ENCODE peak calls at places on chromosomes 13 and 19, in ten cellular contexts. One of them, this sample, is unnamed.

GRCh38 chr19:2641332-2641698 is 61.2 kb downstream of the GNG7 start:
- DNase-seq in iPS DF 6.9: no peak
- DNase-seq in uterus: no peak
- DNase-seq in ovary: no peak
- DNase-seq in naive thymus-derived CD4-positive, alpha-beta T cell: no peak
- DNase-seq in adrenal gland: no peak
- DNase-seq in PC-3: no peak
- DNase-seq in GM23338: no peak
- DNase-seq in transverse colon: no peak
- DNase-seq in astrocyte: no peak
- DNase-seq in this sample: no peak

GRCh38 chr19:22784051-22784450 is at the start of gene ZNF99:
- DNase-seq in uterus: peak; percentile 50
- DNase-seq in transverse colon: no peak
- DNase-seq in adrenal gland: peak; percentile 23
- DNase-seq in PC-3: no peak
- DNase-seq in ovary: peak; percentile 42
- DNase-seq in iPS DF 6.9: no peak
- DNase-seq in naive thymus-derived CD4-positive, alpha-beta T cell: no peak
- DNase-seq in astrocyte: no peak
- DNase-seq in GM23338: no peak
- DNase-seq in this sample: peak; percentile 68

GRCh38 chr19:17703823-17704463 is 15.3 kb upstream of the MAP1S start:
- DNase-seq in ovary: no peak
- DNase-seq in naive thymus-derived CD4-positive, alpha-beta T cell: peak; percentile 66
- DNase-seq in adrenal gland: peak; percentile 50
- DNase-seq in iPS DF 6.9: no peak
- DNase-seq in PC-3: peak; percentile 52
- DNase-seq in GM23338: peak; percentile 92
- DNase-seq in transverse colon: peak; percentile 67
- DNase-seq in astrocyte: peak; percentile 23
- DNase-seq in uterus: no peak
- DNase-seq in this sample: no peak

GRCh38 chr13:46679369-46680180 is 117.4 kb downstream of the ESD start:
- DNase-seq in transverse colon: peak; percentile 42
- DNase-seq in PC-3: no peak
- DNase-seq in GM23338: no peak
- DNase-seq in naive thymus-derived CD4-positive, alpha-beta T cell: peak; percentile 48
- DNase-seq in iPS DF 6.9: no peak
- DNase-seq in adrenal gland: no peak
- DNase-seq in uterus: peak; percentile 72
- DNase-seq in ovary: peak; percentile 50
- DNase-seq in astrocyte: no peak
- DNase-seq in this sample: no peak

GRCh38 chr19:41785653-41786052 is 10.7 kb upstream of the CEACAM3 start:
- DNase-seq in uterus: no peak
- DNase-seq in PC-3: peak; percentile 83
- DNase-seq in astrocyte: peak; percentile 48
- DNase-seq in iPS DF 6.9: peak; percentile 93
- DNase-seq in transverse colon: peak; percentile 80
- DNase-seq in naive thymus-derived CD4-positive, alpha-beta T cell: peak; percentile 79
- DNase-seq in adrenal gland: peak; percentile 21
- DNase-seq in GM23338: peak; percentile 93
- DNase-seq in ovary: no peak
- DNase-seq in this sample: peak; percentile 18

GRCh38 chr19:19214892-19215291 is 3.1 kb downstream of the NCAN start:
- DNase-seq in PC-3: peak; percentile 42
- DNase-seq in uterus: no peak
- DNase-seq in GM23338: peak; percentile 85
- DNase-seq in naive thymus-derived CD4-positive, alpha-beta T cell: no peak
- DNase-seq in iPS DF 6.9: no peak
- DNase-seq in ovary: peak; percentile 68
- DNase-seq in adrenal gland: no peak
- DNase-seq in transverse colon: no peak
- DNase-seq in astrocyte: peak; percentile 25
- DNase-seq in this sample: peak; percentile 31

GRCh38 chr19:46670874-46671273 is 9.9 kb upstream of the DACT3 start:
- DNase-seq in transverse colon: no peak
- DNase-seq in adrenal gland: no peak
- DNase-seq in naive thymus-derived CD4-positive, alpha-beta T cell: no peak
- DNase-seq in PC-3: peak; percentile 5
- DNase-seq in ovary: no peak
- DNase-seq in GM23338: no peak
- DNase-seq in uterus: no peak
- DNase-seq in iPS DF 6.9: no peak
- DNase-seq in astrocyte: peak; percentile 39
- DNase-seq in this sample: no peak

GRCh38 chr19:19558055-19558454 is 20.0 kb downstream of the CILP2 start:
- DNase-seq in ovary: no peak
- DNase-seq in PC-3: no peak
- DNase-seq in naive thymus-derived CD4-positive, alpha-beta T cell: no peak
- DNase-seq in GM23338: no peak
- DNase-seq in iPS DF 6.9: no peak
- DNase-seq in adrenal gland: no peak
- DNase-seq in transverse colon: no peak
- DNase-seq in uterus: no peak
- DNase-seq in astrocyte: no peak
- DNase-seq in this sample: no peak

GRCh38 chr13:110520431-110521295 is 40.9 kb downstream of the RAB20 start:
- DNase-seq in PC-3: no peak
- DNase-seq in ovary: peak; percentile 65
- DNase-seq in uterus: peak; percentile 65
- DNase-seq in transverse colon: peak; percentile 88
- DNase-seq in astrocyte: peak; percentile 55
- DNase-seq in naive thymus-derived CD4-positive, alpha-beta T cell: no peak
- DNase-seq in iPS DF 6.9: no peak
- DNase-seq in adrenal gland: peak; percentile 92
- DNase-seq in GM23338: no peak
- DNase-seq in this sample: peak; percentile 75

GRCh38 chr19:33274663-33275558 is 27.4 kb downstream of the CEBPA start:
- DNase-seq in PC-3: no peak
- DNase-seq in uterus: no peak
- DNase-seq in iPS DF 6.9: no peak
- DNase-seq in adrenal gland: no peak
- DNase-seq in astrocyte: no peak
- DNase-seq in GM23338: no peak
- DNase-seq in naive thymus-derived CD4-positive, alpha-beta T cell: no peak
- DNase-seq in ovary: no peak
- DNase-seq in transverse colon: no peak
- DNase-seq in this sample: no peak
- H3K4me3 ChIP-seq in PC-3: no peak overlapping the region
- H3K4me3 ChIP-seq in uterus: no peak overlapping the region
- H3K4me3 ChIP-seq in iPS DF 6.9: no peak overlapping the region
- H3K4me3 ChIP-seq in adrenal gland: no peak overlapping the region
- H3K4me3 ChIP-seq in astrocyte: no peak overlapping the region
- H3K4me3 ChIP-seq in GM23338: no peak overlapping the region
- H3K4me3 ChIP-seq in naive thymus-derived CD4-positive, alpha-beta T cell: no peak overlapping the region
- H3K4me3 ChIP-seq in ovary: no peak overlapping the region
- H3K4me3 ChIP-seq in transverse colon: no peak overlapping the region
- H3K4me3 ChIP-seq in this sample: no peak overlapping the region

DNA sequence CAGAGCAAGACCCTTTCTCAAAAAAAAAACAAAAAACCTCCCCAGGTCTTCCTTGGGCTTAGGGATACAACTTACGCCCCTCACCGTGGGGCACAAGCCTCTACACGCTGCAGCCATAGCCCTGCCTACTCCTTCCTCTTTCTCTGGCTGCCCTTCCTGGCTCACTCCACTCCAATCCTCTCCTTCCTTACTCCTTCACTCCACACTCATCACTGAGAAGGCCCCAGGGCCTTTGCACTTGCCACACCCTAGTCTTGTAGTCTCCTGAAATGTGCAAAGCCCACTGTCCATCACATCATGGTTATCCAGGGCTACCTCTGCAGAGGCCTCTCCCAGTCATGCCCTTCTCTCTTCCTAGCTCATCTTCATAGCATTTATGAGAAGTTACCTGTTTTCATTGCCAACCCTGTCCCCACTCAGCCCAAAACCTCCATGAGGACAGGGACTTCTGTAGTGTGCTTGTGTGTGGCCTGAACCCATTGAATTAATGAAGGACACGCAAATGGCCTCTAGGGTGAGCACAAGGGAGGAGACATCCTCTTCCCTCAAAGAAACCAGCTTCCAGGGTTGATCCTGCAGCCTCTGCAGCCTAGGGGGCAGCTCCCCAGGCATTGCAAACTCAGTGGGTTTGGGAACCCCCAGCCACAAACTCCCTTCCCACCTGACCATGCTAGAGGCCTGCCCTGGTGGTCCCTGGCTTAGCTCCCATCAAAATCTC is 7.9 kb upstream of the HSH2D start:
- DNase-seq in adrenal gland: no peak
- DNase-seq in astrocyte: no peak
- DNase-seq in naive thymus-derived CD4-positive, alpha-beta T cell: no peak
- DNase-seq in PC-3: no peak
- DNase-seq in GM23338: no peak
- DNase-seq in iPS DF 6.9: no peak
- DNase-seq in uterus: no peak
- DNase-seq in ovary: no peak
- DNase-seq in transverse colon: no peak
- DNase-seq in this sample: no peak
- H3K4me1 ChIP-seq in adrenal gland: peaks cover 6% of the 10 kb centered on the region
- H3K4me1 ChIP-seq in astrocyte: no peaks in the 10 kb centered on the region
- H3K4me1 ChIP-seq in naive thymus-derived CD4-positive, alpha-beta T cell: no peaks in the 10 kb centered on the region
- H3K4me1 ChIP-seq in PC-3: no peaks in the 10 kb centered on the region
- H3K4me1 ChIP-seq in GM23338: no peaks in the 10 kb centered on the region
- H3K4me1 ChIP-seq in iPS DF 6.9: no peaks in the 10 kb centered on the region
- H3K4me1 ChIP-seq in uterus: no peaks in the 10 kb centered on the region
- H3K4me1 ChIP-seq in ovary: peaks cover 2% of the 10 kb centered on the region
- H3K4me1 ChIP-seq in transverse colon: no peaks in the 10 kb centered on the region
- H3K4me1 ChIP-seq in this sample: peaks cover 17% of the 10 kb centered on the region

DNA sequence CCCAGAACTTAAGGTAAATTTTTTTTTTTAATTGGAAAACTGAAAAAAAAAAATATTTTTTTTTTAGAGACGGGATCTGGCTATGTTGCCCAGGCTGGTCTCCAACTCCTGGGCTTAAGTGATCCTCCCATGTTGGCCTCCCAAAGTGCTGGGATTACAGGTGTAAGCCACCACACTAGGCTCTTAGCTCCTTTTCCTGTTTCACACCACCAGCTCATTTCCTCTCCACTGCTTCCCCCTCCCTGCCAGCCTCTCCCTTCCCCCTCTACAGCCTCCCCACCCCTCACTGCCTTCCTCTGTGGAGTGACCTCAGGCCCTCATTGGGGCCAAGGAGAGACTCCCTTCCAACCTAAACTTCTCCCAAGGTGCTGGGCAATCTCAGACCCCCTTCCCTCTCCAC is 4.2 kb upstream of the GIPR start:
- DNase-seq in naive thymus-derived CD4-positive, alpha-beta T cell: no peak
- DNase-seq in GM23338: no peak
- DNase-seq in astrocyte: no peak
- DNase-seq in iPS DF 6.9: no peak
- DNase-seq in uterus: no peak
- DNase-seq in transverse colon: no peak
- DNase-seq in adrenal gland: no peak
- DNase-seq in PC-3: no peak
- DNase-seq in ovary: no peak
- DNase-seq in this sample: no peak
- H3K4me3 ChIP-seq in naive thymus-derived CD4-positive, alpha-beta T cell: no peak overlapping the region
- H3K4me3 ChIP-seq in GM23338: no peak overlapping the region
- H3K4me3 ChIP-seq in astrocyte: no peak overlapping the region
- H3K4me3 ChIP-seq in iPS DF 6.9: no peak overlapping the region
- H3K4me3 ChIP-seq in uterus: no peak overlapping the region
- H3K4me3 ChIP-seq in transverse colon: no peak overlapping the region
- H3K4me3 ChIP-seq in adrenal gland: no peak overlapping the region
- H3K4me3 ChIP-seq in PC-3: no peak overlapping the region
- H3K4me3 ChIP-seq in ovary: no peak overlapping the region
- H3K4me3 ChIP-seq in this sample: no peak overlapping the region

GRCh38 chr19:5961969-5962945 is 15.7 kb downstream of the RANBP3 start:
- DNase-seq in GM23338: no peak
- DNase-seq in PC-3: peak; percentile 74
- DNase-seq in ovary: no peak
- DNase-seq in uterus: no peak
- DNase-seq in transverse colon: peak; percentile 75
- DNase-seq in naive thymus-derived CD4-positive, alpha-beta T cell: peak; percentile 88
- DNase-seq in astrocyte: no peak
- DNase-seq in adrenal gland: peak; percentile 55
- DNase-seq in iPS DF 6.9: no peak
- DNase-seq in this sample: no peak

GRCh38 chr19:5958074-5958850 is 19.7 kb downstream of the RANBP3 start:
- DNase-seq in astrocyte: no peak
- DNase-seq in ovary: no peak
- DNase-seq in adrenal gland: no peak
- DNase-seq in transverse colon: no peak
- DNase-seq in PC-3: no peak
- DNase-seq in uterus: no peak
- DNase-seq in iPS DF 6.9: no peak
- DNase-seq in naive thymus-derived CD4-positive, alpha-beta T cell: no peak
- DNase-seq in GM23338: no peak
- DNase-seq in this sample: no peak

GRCh38 chr19:5959260-5960004 is 18.5 kb downstream of the RANBP3 start:
- DNase-seq in astrocyte: no peak
- DNase-seq in ovary: no peak
- DNase-seq in iPS DF 6.9: no peak
- DNase-seq in uterus: no peak
- DNase-seq in transverse colon: no peak
- DNase-seq in PC-3: no peak
- DNase-seq in naive thymus-derived CD4-positive, alpha-beta T cell: no peak
- DNase-seq in adrenal gland: no peak
- DNase-seq in GM23338: no peak
- DNase-seq in this sample: no peak

GRCh38 chr19:5958851-5959122 is 19.2 kb downstream of the RANBP3 start:
- DNase-seq in iPS DF 6.9: no peak
- DNase-seq in ovary: no peak
- DNase-seq in PC-3: no peak
- DNase-seq in uterus: no peak
- DNase-seq in naive thymus-derived CD4-positive, alpha-beta T cell: no peak
- DNase-seq in astrocyte: no peak
- DNase-seq in adrenal gland: no peak
- DNase-seq in GM23338: no peak
- DNase-seq in transverse colon: no peak
- DNase-seq in this sample: no peak

DNA sequence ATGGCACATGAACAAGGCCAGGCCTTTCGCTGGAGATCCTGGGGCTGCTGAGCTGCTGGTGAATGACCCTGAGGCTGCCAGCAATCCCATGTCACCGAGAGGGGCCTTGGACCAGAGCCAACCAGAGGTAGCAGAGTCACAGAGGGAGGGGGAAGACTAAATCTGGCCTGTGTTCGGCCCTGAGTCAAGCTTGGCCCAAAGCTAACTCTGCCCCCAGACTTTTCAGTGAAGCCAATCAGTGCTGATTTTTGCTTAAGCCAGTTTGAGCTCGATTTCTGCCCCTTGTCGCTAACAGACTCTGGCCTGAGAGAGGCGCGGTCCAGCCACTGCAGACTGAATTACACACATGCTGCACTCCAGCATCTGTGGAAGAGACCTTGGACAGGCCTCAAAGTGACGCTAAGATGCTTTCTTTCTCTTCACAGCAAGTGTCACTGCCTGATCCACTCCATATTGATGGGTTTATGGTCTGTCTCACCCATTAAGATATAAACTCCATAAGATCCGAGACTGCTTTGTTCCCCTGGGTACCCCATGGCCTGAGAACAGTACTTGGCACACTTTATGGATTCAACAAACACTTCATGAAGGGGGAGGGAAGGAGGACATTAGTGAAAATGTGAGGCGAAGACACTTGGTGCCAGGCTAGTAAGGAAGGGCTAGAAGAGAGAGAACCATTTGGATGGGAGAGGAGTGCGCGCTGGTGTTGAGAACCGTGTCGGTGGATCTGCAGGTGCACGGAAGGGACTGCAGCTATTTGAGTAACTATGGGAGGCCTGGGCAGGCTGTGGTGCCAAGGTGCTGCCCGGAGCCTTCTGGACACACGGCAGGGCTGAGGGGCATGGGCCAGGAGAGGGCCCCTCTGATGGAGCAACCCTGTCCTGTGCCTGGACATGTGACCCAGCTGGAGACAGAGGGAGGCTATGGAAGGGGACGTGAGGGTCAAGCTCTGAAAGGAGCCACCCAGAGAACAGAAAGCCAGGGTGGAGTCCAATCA is 17.6 kb downstream of the RANBP3 start:
- DNase-seq in naive thymus-derived CD4-positive, alpha-beta T cell: no peak
- DNase-seq in transverse colon: no peak
- DNase-seq in adrenal gland: peak; percentile 88
- DNase-seq in astrocyte: no peak
- DNase-seq in GM23338: no peak
- DNase-seq in uterus: no peak
- DNase-seq in PC-3: no peak
- DNase-seq in ovary: no peak
- DNase-seq in iPS DF 6.9: no peak
- DNase-seq in this sample: peak; percentile 66
- H3K4me1 ChIP-seq in naive thymus-derived CD4-positive, alpha-beta T cell: peaks cover 77% of the 10 kb centered on the region
- H3K4me1 ChIP-seq in transverse colon: peaks cover 82% of the 10 kb centered on the region
- H3K4me1 ChIP-seq in adrenal gland: peaks cover 87% of the 10 kb centered on the region
- H3K4me1 ChIP-seq in astrocyte: peaks cover 15% of the 10 kb centered on the region
- H3K4me1 ChIP-seq in GM23338: peaks cover 50% of the 10 kb centered on the region
- H3K4me1 ChIP-seq in uterus: peaks cover 12% of the 10 kb centered on the region
- H3K4me1 ChIP-seq in PC-3: peaks cover 14% of the 10 kb centered on the region
- H3K4me1 ChIP-seq in ovary: peaks cover 27% of the 10 kb centered on the region
- H3K4me1 ChIP-seq in iPS DF 6.9: peaks cover 17% of the 10 kb centered on the region
- H3K4me1 ChIP-seq in this sample: peaks cover 29% of the 10 kb centered on the region